ENCODE peak calls at places on chromosomes 4 and X, in seven cellular contexts. R, N, B, E, X, V and C are unnamed samples.

GRCh38 chr4:31657859-31658258 is 937.7 kb downstream of the PCDH7 start:
- DNase-seq in R (no peak), N (no peak), B (no peak), E (peak), X (no peak), V (no peak), C (no peak)

GRCh38 chrX:145484740-145485139 is 237.4 kb downstream of the SPANXN1 start:
- DNase-seq in R (no peak), N (no peak), B (no peak), E (no peak), X (no peak), V (no peak), C (no peak)

GRCh38 chrX:9738146-9738545 is 27.5 kb downstream of the GPR143 start:
- DNase-seq in R (no peak), N (no peak), B (no peak), E (no peak), X (no peak), V (no peak), C (no peak)

GRCh38 chr4:123477804-123478209 is 81.2 kb downstream of the SPRY1 start:
- DNase-seq in R (peak), N (no peak), B (no peak), E (no peak), X (no peak), V (no peak), C (peak)

GRCh38 chr4:86380176-86380724 is 20.4 kb upstream of the MAPK10 start:
- DNase-seq in R (no peak), N (no peak), B (no peak), E (no peak), X (no peak), V (no peak), C (no peak)

GRCh38 chr4:6095023-6095817 is 77.0 kb upstream of the C4orf50 start:
- DNase-seq in R (no peak), N (no peak), B (no peak), E (no peak), X (no peak), V (no peak), C (no peak)

GRCh38 chrX:24693453-24694202 is at the start of gene POLA1:
- DNase-seq in R (peak), N (peak), B (peak), E (peak), X (peak), V (peak), C (peak)

GRCh38 chr4:89486042-89486441 is 178.4 kb upstream of the GPRIN3 start:
- DNase-seq in R (no peak), N (no peak), B (peak), E (peak), X (no peak), V (no peak), C (no peak)

GRCh38 chr4:143286733-143287570 is 49.7 kb upstream of the GAB1 start:
- DNase-seq in R (no peak), N (no peak), B (peak), E (peak), X (no peak), V (no peak), C (no peak)

GRCh38 chr4:173167793-173168395 is 717 bp upstream of the GALNT7 start:
- DNase-seq in R (no peak), N (peak), B (no peak), E (peak), X (no peak), V (peak), C (no peak)

GRCh38 chr4:100348472-100348871 is 158.2 kb upstream of the DDIT4L start:
- DNase-seq in R (no peak), N (no peak), B (peak), E (peak), X (no peak), V (no peak), C (no peak)

GRCh38 chr4:80420638-80421037 is 85.1 kb downstream of the CFAP299 start:
- DNase-seq in R (no peak), N (no peak), B (no peak), E (no peak), X (no peak), V (no peak), C (no peak)

GRCh38 chr4:87919951-87920350 is 55.6 kb upstream of the SPP1 start:
- DNase-seq in R (no peak), N (no peak), B (no peak), E (no peak), X (no peak), V (no peak), C (no peak)

GRCh38 chrX:24870143-24870542 is 145.6 kb downstream of the ARX start:
- DNase-seq in R (no peak), N (no peak), B (peak), E (peak), X (no peak), V (no peak), C (no peak)

GRCh38 chr4:152959080-152959479 is 23.0 kb downstream of the FHDC1 start:
- DNase-seq in R (no peak), N (no peak), B (no peak), E (no peak), X (no peak), V (no peak), C (no peak)

GRCh38 chrX:132219343-132219768 is at the start of gene RAP2C:
- DNase-seq in R (peak), N (peak), B (peak), E (peak), X (peak), V (peak), C (peak)

GRCh38 chr4:25991296-25991695 is 77.3 kb downstream of the SMIM20 start:
- DNase-seq in R (no peak), N (no peak), B (no peak), E (no peak), X (no peak), V (no peak), C (no peak)

GRCh38 chr4:8033067-8033755 is 93.5 kb upstream of the AFAP1 start:
- DNase-seq in R (no peak), N (no peak), B (no peak), E (no peak), X (no peak), V (no peak), C (no peak)

GRCh38 chrX:15737957-15738685 is at the start of gene CA5B:
- DNase-seq in R (peak), N (no peak), B (peak), E (peak), X (peak), V (peak), C (peak)

GRCh38 chrX:154546354-154547244 is at the start of gene G6PD:
- DNase-seq in R (peak), N (peak), B (no peak), E (peak), X (no peak), V (peak), C (peak)

GRCh38 chr4:135601351-135601750 is 1399.8 kb upstream of the PABPC4L start:
- DNase-seq in R (no peak), N (no peak), B (no peak), E (no peak), X (no peak), V (no peak), C (no peak)

GRCh38 chr4:89598602-89599001 is 238.4 kb downstream of the SNCA start:
- DNase-seq in R (no peak), N (no peak), B (peak), E (peak), X (no peak), V (no peak), C (no peak)

GRCh38 chr4:121091941-121092340 is 19.6 kb upstream of the NDNF start:
- DNase-seq in R (no peak), N (no peak), B (no peak), E (no peak), X (no peak), V (no peak), C (no peak)

GRCh38 chr4:31366041-31366440 is 645.9 kb downstream of the PCDH7 start:
- DNase-seq in R (no peak), N (no peak), B (no peak), E (peak), X (no peak), V (no peak), C (no peak)

GRCh38 chr4:182730791-182731190 is 186.4 kb downstream of the DCTD start:
- DNase-seq in R (no peak), N (no peak), B (no peak), E (no peak), X (no peak), V (no peak), C (no peak)

GRCh38 chr4:8592366-8593267 is at the start of gene CPZ:
- DNase-seq in R (no peak), N (no peak), B (no peak), E (peak), X (no peak), V (no peak), C (no peak)

GRCh38 chrX:75784689-75785491 is at the start of gene MAGEE2:
- DNase-seq in R (no peak), N (peak), B (no peak), E (no peak), X (no peak), V (no peak), C (no peak)

GRCh38 chr4:56253631-56254241 is 133.6 kb downstream of the AASDH start:
- DNase-seq in R (no peak), N (no peak), B (no peak), E (no peak), X (no peak), V (no peak), C (no peak)

GRCh38 chr4:143386812-143387211 is 50.1 kb downstream of the GAB1 start:
- DNase-seq in R (no peak), N (no peak), B (peak), E (no peak), X (no peak), V (no peak), C (no peak)

GRCh38 chr4:96993528-96993927 is 1149.7 kb downstream of the STPG2 start:
- DNase-seq in R (no peak), N (no peak), B (no peak), E (no peak), X (no peak), V (no peak), C (no peak)

GRCh38 chr4:52552778-52553177 is 106.3 kb downstream of the USP46 start:
- DNase-seq in R (no peak), N (no peak), B (no peak), E (no peak), X (no peak), V (no peak), C (no peak)

GRCh38 chr4:16116493-16116990 is 32.7 kb upstream of the PROM1 start:
- DNase-seq in R (no peak), N (no peak), B (no peak), E (no peak), X (peak), V (no peak), C (no peak)

GRCh38 chr4:172657112-172657511 is 511.5 kb upstream of the GALNT7 start:
- DNase-seq in R (no peak), N (no peak), B (no peak), E (no peak), X (no peak), V (no peak), C (no peak)

GRCh38 chr4:55635760-55636621 is at the start of gene NMU:
- DNase-seq in R (peak), N (peak), B (no peak), E (peak), X (no peak), V (peak), C (peak)